ENCODE peak calls at places on chromosome 20, in eight cellular contexts. T is anterior cingulate cortex; R is stimulated activated CD4-positive, alpha-beta T cell treated with anti-CD3 and anti-CD28 coated beads, Interleukin-1b, Interleukin-23, amount 100 ng/mL, for 4 hours; G is IMR-90; C is astrocyte of the spinal cord; Y is ACHN; E is NCI-H345; U is glomerular endothelial cell. V is an unnamed sample.

GRCh38 chr20:23564927-23565326 is 3.4 kb downstream of the CST9L start:
- DNase-seq in T (no peak), R (no peak), G (no peak), C (no peak), Y (no peak), E (no peak), U (no peak), V (no peak)

GRCh38 chr20:13809373-13809772 is 24.5 kb downstream of the NDUFAF5 start:
- DNase-seq in T (no peak), R (no peak), G (no peak), C (no peak), Y (no peak), E (no peak), U (no peak), V (no peak)

GRCh38 chr20:14997791-14998190 is 660.4 kb upstream of the FLRT3 start:
- DNase-seq in T (no peak), R (no peak), G (no peak), C (peak; percentile 70), Y (peak; percentile 60), E (no peak), U (peak; percentile 36), V (peak; percentile 76)

GRCh38 chr20:2458919-2459499 is 11.6 kb downstream of the SNRPB start:
- DNase-seq in T (no peak), R (no peak), G (no peak), C (no peak), Y (no peak), E (no peak), U (no peak), V (no peak)

GRCh38 chr20:51400051-51400926 is 142.2 kb downstream of the NFATC2 start:
- DNase-seq in T (no peak), R (peak; percentile 39), G (no peak), C (no peak), Y (no peak), E (no peak), U (no peak), V (no peak)

GRCh38 chr20:5569021-5569420 is 181.2 kb upstream of the SHLD1 start:
- DNase-seq in T (no peak), R (no peak), G (peak; percentile 59), C (peak; percentile 61), Y (peak; percentile 45), E (peak; percentile 60), U (peak; percentile 56), V (peak; percentile 46)

GRCh38 chr20:3815703-3816315 is 4.5 kb upstream of the AP5S1 start:
- DNase-seq in T (no peak), R (no peak), G (no peak), C (no peak), Y (no peak), E (no peak), U (no peak), V (no peak)

GRCh38 chr20:19936801-19937583 is 80.2 kb upstream of the NAA20 start:
- DNase-seq in T (no peak), R (no peak), G (no peak), C (no peak), Y (no peak), E (no peak), U (no peak), V (no peak)

GRCh38 chr20:57659131-57659788 is 39.0 kb upstream of the ZBP1 start:
- DNase-seq in T (no peak), R (no peak), G (no peak), C (no peak), Y (no peak), E (no peak), U (no peak), V (no peak)

GRCh38 chr20:24691901-24692351 is 222.5 kb downstream of the SYNDIG1 start:
- DNase-seq in T (no peak), R (no peak), G (no peak), C (no peak), Y (no peak), E (no peak), U (no peak), V (no peak)

GRCh38 chr20:45088247-45088646 is 12.7 kb downstream of the KCNS1 start:
- DNase-seq in T (no peak), R (no peak), G (peak; percentile 96), C (peak; percentile 45), Y (no peak), E (no peak), U (no peak), V (peak; percentile 88)

GRCh38 chr20:36919715-36920333 is 31.7 kb downstream of the SAMHD1 start:
- DNase-seq in T (no peak), R (no peak), G (peak; percentile 74), C (peak; percentile 62), Y (peak; percentile 62), E (peak; percentile 52), U (peak; percentile 50), V (peak; percentile 80)

GRCh38 chr20:16537025-16537665 is 36.1 kb downstream of the KIF16B start:
- DNase-seq in T (no peak), R (no peak), G (no peak), C (no peak), Y (no peak), E (no peak), U (no peak), V (no peak)

GRCh38 chr20:47118201-47118600 is 223.6 kb downstream of the EYA2 start:
- DNase-seq in T (no peak), R (no peak), G (peak; percentile 55), C (no peak), Y (no peak), E (no peak), U (no peak), V (no peak)

GRCh38 chr20:62496525-62497218 is 20.9 kb upstream of the GATA5 start:
- DNase-seq in T (no peak), R (peak; percentile 50), G (no peak), C (no peak), Y (peak; percentile 10), E (peak; percentile 52), U (no peak), V (peak; percentile 60)

GRCh38 chr20:46128310-46129151 is 10.4 kb downstream of the CD40 start:
- DNase-seq in T (peak; percentile 7), R (no peak), G (no peak), C (no peak), Y (peak; percentile 29), E (peak; percentile 64), U (no peak), V (no peak)

GRCh38 chr20:13694420-13695150 is 55.9 kb upstream of the TASP1 start:
- DNase-seq in T (no peak), R (no peak), G (no peak), C (no peak), Y (no peak), E (no peak), U (no peak), V (no peak)

GRCh38 chr20:19835533-19836222 is 77.6 kb downstream of the RIN2 start:
- DNase-seq in T (peak; percentile 60), R (no peak), G (no peak), C (no peak), Y (no peak), E (no peak), U (no peak), V (no peak)

GRCh38 chr20:63494084-63494419 is 4.8 kb downstream of the EEF1A2 start:
- DNase-seq in T (no peak), R (no peak), G (no peak), C (no peak), Y (no peak), E (no peak), U (no peak), V (no peak)

GRCh38 chr20:17533396-17533795 is 2.2 kb upstream of the BFSP1 start:
- DNase-seq in T (no peak), R (no peak), G (peak; percentile 60), C (peak; percentile 48), Y (peak; percentile 35), E (peak; percentile 75), U (no peak), V (peak; percentile 79)

GRCh38 chr20:20677186-20677585 is 35.3 kb downstream of the RALGAPA2 start:
- DNase-seq in T (no peak), R (no peak), G (no peak), C (peak; percentile 34), Y (no peak), E (no peak), U (no peak), V (no peak)

GRCh38 chr20:1327827-1328679 is 886 bp downstream of the SDCBP2 start:
- DNase-seq in T (no peak), R (no peak), G (no peak), C (no peak), Y (no peak), E (no peak), U (no peak), V (no peak)

GRCh38 chr20:47181056-47181862 is 175.2 kb downstream of the ZMYND8 start:
- DNase-seq in T (no peak), R (no peak), G (peak; percentile 83), C (peak; percentile 43), Y (peak; percentile 70), E (no peak), U (no peak), V (peak; percentile 96)

GRCh38 chr20:17225891-17226409 is 890 bp upstream of the PCSK2 start:
- DNase-seq in T (no peak), R (no peak), G (no peak), C (no peak), Y (no peak), E (peak; percentile 65), U (no peak), V (no peak)

GRCh38 chr20:57964011-57964862 is 254.4 kb upstream of the PMEPA1 start:
- DNase-seq in T (peak; percentile 28), R (no peak), G (no peak), C (peak; percentile 16), Y (no peak), E (no peak), U (no peak), V (no peak)

GRCh38 chr20:32149566-32150170 is 40.2 kb downstream of the TM9SF4 start:
- DNase-seq in T (no peak), R (no peak), G (peak; percentile 21), C (no peak), Y (no peak), E (no peak), U (no peak), V (no peak)

GRCh38 chr20:48107560-48107959 is 322.3 kb upstream of the SULF2 start:
- DNase-seq in T (no peak), R (no peak), G (no peak), C (no peak), Y (no peak), E (no peak), U (peak; percentile 4), V (peak; percentile 63)

GRCh38 chr20:4656491-4656890 is 65.2 kb upstream of the PRND start:
- DNase-seq in T (no peak), R (no peak), G (peak; percentile 4), C (no peak), Y (no peak), E (no peak), U (peak; percentile 75), V (no peak)

GRCh38 chr20:50802289-50802688 is 7.4 kb downstream of the BCAS4 start:
- DNase-seq in T (no peak), R (no peak), G (no peak), C (no peak), Y (no peak), E (no peak), U (no peak), V (no peak)

GRCh38 chr20:14404515-14404914 is 67.1 kb upstream of the FLRT3 start:
- DNase-seq in T (no peak), R (no peak), G (no peak), C (no peak), Y (no peak), E (no peak), U (no peak), V (no peak)